ENCODE peak calls at places on chromosome 20, in six cellular contexts. C is Calu3, M is iPS-NIHi11, T is small intestine, E is MCF 10A, Q is NCI-H2081. W is an unnamed sample.

GRCh38 chr20:21182832-21183563 is 57.1 kb downstream of the KIZ start:
- DNase-seq in C (no peak), M (no peak), T (peak; percentile 52), E (peak; percentile 82), Q (no peak), W (no peak)

GRCh38 chr20:3811421-3812258 is 8.7 kb upstream of the AP5S1 start:
- DNase-seq in C (peak; percentile 97), M (peak; percentile 63), T (peak; percentile 99), E (peak; percentile 99), Q (peak; percentile 97), W (no peak)

GRCh38 chr20:62376112-62377063 is 9.3 kb upstream of the LAMA5 start:
- DNase-seq in C (peak; percentile 82), M (peak; percentile 83), T (no peak), E (peak; percentile 52), Q (no peak), W (no peak)

GRCh38 chr20:64152906-64153305 is 11.3 kb upstream of the MYT1 start:
- DNase-seq in C (no peak), M (no peak), T (no peak), E (no peak), Q (peak; percentile 81), W (no peak)

GRCh38 chr20:49391404-49392245 is 90.8 kb downstream of the KCNB1 start:
- DNase-seq in C (no peak), M (no peak), T (no peak), E (no peak), Q (no peak), W (no peak)

GRCh38 chr20:19928379-19929360 is 88.5 kb upstream of the NAA20 start:
- DNase-seq in C (no peak), M (no peak), T (peak; percentile 86), E (peak; percentile 97), Q (no peak), W (no peak)

GRCh38 chr20:45343867-45344721 is 4.1 kb downstream of the SDC4 start:
- DNase-seq in C (peak; percentile 91), M (no peak), T (peak; percentile 96), E (peak; percentile 94), Q (no peak), W (no peak)

GRCh38 chr20:38880952-38881735 is 45.1 kb upstream of the FAM83D start:
- DNase-seq in C (no peak), M (no peak), T (no peak), E (no peak), Q (no peak), W (peak; percentile 64)

GRCh38 chr20:51014797-51015722 is 7.8 kb downstream of the KCNG1 start:
- DNase-seq in C (peak; percentile 84), M (peak; percentile 87), T (peak; percentile 59), E (peak; percentile 63), Q (peak; percentile 54), W (peak; percentile 32)

GRCh38 chr20:51665543-51666118 is 102.6 kb downstream of the ATP9A start:
- DNase-seq in C (no peak), M (no peak), T (no peak), E (no peak), Q (no peak), W (no peak)

GRCh38 chr20:41152108-41152757 is 14.9 kb downstream of the PLCG1 start:
- DNase-seq in C (no peak), M (no peak), T (no peak), E (no peak), Q (no peak), W (no peak)

GRCh38 chr20:54995553-54995952 is 520.2 kb downstream of the DOK5 start:
- DNase-seq in C (no peak), M (no peak), T (no peak), E (no peak), Q (no peak), W (no peak)

GRCh38 chr20:64151634-64152530 is 12.4 kb upstream of the MYT1 start:
- DNase-seq in C (peak; percentile 64), M (no peak), T (no peak), E (no peak), Q (no peak), W (no peak)

GRCh38 chr20:51221791-51222408 is 199.0 kb upstream of the KCNG1 start:
- DNase-seq in C (peak; percentile 45), M (peak; percentile 28), T (peak; percentile 37), E (peak; percentile 83), Q (no peak), W (no peak)

W was measured in NAMALWA.